ENCODE peak calls at places on chromosomes 6 and 20, in four cellular contexts. U, I, S and Q are unnamed samples.

GRCh38 chr6:169985121-169986015 is 233.9 kb downstream of the ERMARD start:
- DNase-seq in U (no peak), I (no peak), S (no peak), Q (no peak)

GRCh38 chr6:16129623-16130243 is 847 bp downstream of the MYLIP start:
- DNase-seq in U (no peak), I (peak; percentile 5), S (no peak), Q (no peak)

GRCh38 chr6:89310929-89311328 is 4.2 kb downstream of the GABRR2 start:
- DNase-seq in U (no peak), I (no peak), S (no peak), Q (peak; percentile 49)

GRCh38 chr6:27591660-27592059 is 118.8 kb upstream of the ZNF184 start:
- DNase-seq in U (no peak), I (peak; percentile 52), S (no peak), Q (no peak)

GRCh38 chr6:137277971-137278602 is 58.9 kb upstream of the IFNGR1 start:
- DNase-seq in U (no peak), I (peak; percentile 84), S (no peak), Q (no peak)

GRCh38 chr20:57400262-57400701 is 9.1 kb downstream of the RBM38 start:
- DNase-seq in U (no peak), I (no peak), S (no peak), Q (no peak)

GRCh38 chr20:46705378-46705729 is 4.1 kb upstream of the SLC2A10 start:
- DNase-seq in U (no peak), I (peak; percentile 13), S (no peak), Q (no peak)

GRCh38 chr6:27894839-27895762 is 17.1 kb downstream of the OR2B2 start:
- DNase-seq in U (no peak), I (peak; percentile 88), S (peak; percentile 44), Q (no peak)

GRCh38 chr6:168084465-168085160 is 5.6 kb upstream of the FRMD1 start:
- DNase-seq in U (no peak), I (no peak), S (no peak), Q (no peak)

GRCh38 chr6:125858427-125859320 is 67.9 kb downstream of the NCOA7 start:
- DNase-seq in U (no peak), I (peak; percentile 80), S (no peak), Q (peak; percentile 51)

GRCh38 chr6:7261030-7261841 is 51.8 kb downstream of the SSR1 start:
- DNase-seq in U (peak; percentile 81), I (peak; percentile 80), S (peak; percentile 36), Q (peak; percentile 77)

GRCh38 chr6:136640132-136640915 is 90.1 kb upstream of the MAP7 start:
- DNase-seq in U (no peak), I (peak; percentile 82), S (no peak), Q (no peak)

GRCh38 chr6:3912366-3913076 is 63.3 kb downstream of the FAM50B start:
- DNase-seq in U (no peak), I (peak; percentile 14), S (no peak), Q (no peak)

GRCh38 chr6:121223212-121223611 is 111.1 kb downstream of the TBC1D32 start:
- DNase-seq in U (no peak), I (no peak), S (no peak), Q (no peak)

GRCh38 chr6:71181565-71181964 is 107.0 kb upstream of the OGFRL1 start:
- DNase-seq in U (no peak), I (peak; percentile 87), S (no peak), Q (no peak)

GRCh38 chr6:70954750-70955149 is 2.1 kb downstream of the B3GAT2 start:
- DNase-seq in U (no peak), I (no peak), S (no peak), Q (no peak)

DNA sequence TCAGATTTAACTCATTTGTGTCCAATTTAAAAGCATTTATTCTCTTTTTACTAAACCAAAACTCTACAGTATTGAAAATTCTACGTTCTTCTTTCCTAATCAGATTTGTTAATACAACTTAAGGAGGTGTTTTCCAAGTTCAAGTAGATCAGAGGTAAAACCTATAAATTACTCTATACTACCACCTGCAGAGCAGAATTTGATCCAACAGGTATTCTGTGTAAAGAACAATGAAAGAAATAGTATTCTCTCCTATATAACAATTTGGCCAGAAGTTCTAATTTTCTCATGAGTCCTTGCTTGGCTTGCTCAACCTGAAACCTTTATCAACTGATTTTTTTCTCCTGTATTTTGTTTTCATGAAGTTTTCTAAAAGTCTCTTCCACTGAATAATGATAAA is 28.5 kb upstream of the DST start:
- DNase-seq in U (no peak), I (no peak), S (no peak), Q (no peak)
- TF ChIP-seq CTCF in U (no peak), I (no peak), S (no peak), Q (peak; percentile 10)

GRCh38 chr20:16729565-16730460 is at the start of gene SNRPB2:
- DNase-seq in U (peak; percentile 75), I (peak; percentile 95), S (peak; percentile 76), Q (peak; percentile 28)
- TF ChIP-seq CTCF in U (peak; percentile 22), I (no peak), S (no peak), Q (no peak)

GRCh38 chr6:32116674-32117073 is 7.5 kb upstream of the TNXB start:
- DNase-seq in U (no peak), I (no peak), S (no peak), Q (no peak)
- TF ChIP-seq CTCF in U (peak; percentile 45), I (peak; percentile 49), S (no peak), Q (peak; percentile 43)

DNA sequence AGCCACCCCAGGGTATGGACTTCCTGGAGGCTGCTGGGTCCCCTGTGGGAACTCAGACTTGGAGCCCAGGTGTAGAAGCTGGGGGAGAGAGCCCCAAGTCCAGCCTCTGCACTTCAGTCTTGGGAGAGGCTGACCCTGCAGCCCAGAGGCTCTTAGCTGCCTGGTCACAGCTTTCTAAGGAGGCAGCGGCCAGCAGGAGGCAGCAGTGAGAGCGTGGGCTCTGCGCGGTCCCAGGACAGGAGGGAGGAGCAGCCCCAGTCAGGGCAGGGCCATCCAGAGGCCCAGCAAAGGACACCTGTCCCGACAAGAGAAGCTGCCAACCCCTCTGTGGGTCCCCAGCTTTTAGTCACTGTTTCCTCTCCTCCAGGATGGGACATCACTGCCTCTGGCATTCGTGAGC is 9.4 kb downstream of the TREML2 start:
- DNase-seq in U (no peak), I (no peak), S (no peak), Q (no peak)
- TF ChIP-seq CTCF in U (peak; percentile 58), I (peak; percentile 31), S (no peak), Q (peak; percentile 26)

GRCh38 chr6:130366011-130366963 is at the start of gene TMEM200A:
- DNase-seq in U (peak; percentile 60), I (peak; percentile 51), S (no peak), Q (no peak)
- TF ChIP-seq CTCF in U (peak; percentile 55), I (peak; percentile 43), S (no peak), Q (no peak)

DNA sequence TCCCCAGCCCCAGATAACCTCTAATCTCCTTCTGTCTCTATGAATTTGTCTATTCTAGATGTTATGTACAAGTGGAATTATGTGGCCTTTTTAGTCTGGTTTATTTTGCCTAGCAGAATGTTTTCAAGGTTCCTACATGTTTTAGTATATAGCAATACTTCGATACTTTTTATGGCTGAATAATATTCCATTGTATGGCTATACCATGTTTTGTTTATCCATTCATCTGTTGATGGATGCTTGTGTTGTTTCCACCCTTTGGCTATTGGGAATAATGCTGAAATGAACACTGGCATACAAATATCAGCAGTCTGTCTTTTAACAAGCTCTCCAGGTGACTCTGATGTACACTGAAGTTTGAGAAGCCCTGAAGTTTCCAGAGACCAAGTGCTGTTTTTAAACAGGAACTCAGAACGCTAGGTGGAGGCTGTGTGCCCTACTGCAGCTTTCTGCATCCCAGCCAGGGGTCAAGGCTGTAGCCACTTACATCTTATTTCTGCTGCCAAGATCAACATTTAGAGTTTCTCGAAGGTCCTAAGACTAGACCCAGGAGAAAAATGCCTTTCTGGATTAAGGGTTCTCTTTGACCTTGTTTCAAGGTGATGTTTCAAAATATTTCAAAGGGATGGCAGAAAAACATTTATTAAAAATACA is 123.0 kb downstream of the SOBP start:
- DNase-seq in U (no peak), I (no peak), S (no peak), Q (no peak)
- TF ChIP-seq CTCF in U (no peak), I (no peak), S (no peak), Q (no peak)

DNA sequence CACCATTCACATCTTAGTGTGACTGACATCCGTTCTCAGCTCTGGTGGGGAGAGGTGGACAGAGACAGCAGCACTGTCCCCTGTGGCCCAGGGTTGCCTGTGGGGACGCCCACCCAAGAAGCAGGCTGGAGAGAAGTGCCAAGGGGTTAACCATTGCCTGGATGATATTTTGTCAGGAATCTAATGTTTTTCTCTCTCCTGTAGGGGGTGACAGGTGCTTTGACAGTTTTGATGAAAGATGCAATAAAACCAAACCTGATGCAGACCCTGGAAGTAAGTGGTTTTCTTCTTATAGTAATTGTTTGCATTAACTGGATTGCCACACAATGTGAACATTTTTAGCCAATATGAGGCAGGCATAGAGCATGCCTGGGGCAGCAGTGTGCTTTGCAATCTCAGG is 99.3 kb downstream of the MTHFD1L start:
- DNase-seq in U (no peak), I (no peak), S (no peak), Q (no peak)
- TF ChIP-seq CTCF in U (no peak), I (no peak), S (no peak), Q (no peak)

DNA sequence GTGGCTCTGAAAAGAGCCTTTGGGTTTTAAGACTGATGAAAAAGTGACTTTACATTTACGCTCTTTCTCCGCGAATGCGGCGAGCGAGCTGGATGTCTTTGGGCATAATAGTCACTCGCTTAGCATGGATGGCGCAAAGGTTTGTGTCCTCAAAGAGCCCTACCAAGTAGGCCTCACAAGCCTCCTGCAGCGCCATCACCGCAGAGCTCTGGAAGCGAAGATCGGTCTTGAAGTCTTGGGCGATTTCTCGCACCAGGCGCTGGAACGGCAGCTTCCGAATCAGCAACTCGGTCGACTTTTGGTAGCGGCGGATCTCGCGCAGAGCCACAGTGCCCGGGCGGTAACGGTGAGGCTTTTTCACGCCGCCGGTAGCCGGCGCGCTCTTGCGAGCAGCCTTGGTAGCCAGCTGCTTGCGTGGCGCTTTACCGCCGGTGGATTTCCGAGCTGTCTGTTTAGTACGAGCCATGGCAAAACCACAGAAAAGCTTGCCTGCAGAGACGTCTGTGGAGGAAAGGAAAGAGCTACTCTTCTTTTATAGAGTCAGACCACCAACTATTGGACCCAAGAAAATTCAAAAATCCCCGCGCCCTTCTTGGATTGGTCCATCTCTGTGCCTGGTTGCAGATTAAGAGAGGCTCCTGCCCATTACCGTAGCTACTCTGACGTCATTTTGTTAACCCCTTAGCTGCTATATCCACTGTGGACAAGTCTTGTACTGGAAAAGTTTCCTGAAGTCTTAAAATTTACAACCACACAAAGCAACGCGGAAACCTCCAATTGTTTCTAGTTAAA is 55.4 kb upstream of the HFE start:
- DNase-seq in U (peak; percentile 72), I (peak; percentile 97), S (peak; percentile 55), Q (peak; percentile 76)
- TF ChIP-seq CTCF in U (peak; percentile 25), I (peak; percentile 15), S (no peak), Q (no peak)

GRCh38 chr6:142301421-142302391 is at the start of gene ADGRG6:
- DNase-seq in U (peak; percentile 64), I (peak; percentile 28), S (peak; percentile 16), Q (no peak)
- TF ChIP-seq CTCF in U (peak; percentile 43), I (peak; percentile 7), S (no peak), Q (peak; percentile 14)

DNA sequence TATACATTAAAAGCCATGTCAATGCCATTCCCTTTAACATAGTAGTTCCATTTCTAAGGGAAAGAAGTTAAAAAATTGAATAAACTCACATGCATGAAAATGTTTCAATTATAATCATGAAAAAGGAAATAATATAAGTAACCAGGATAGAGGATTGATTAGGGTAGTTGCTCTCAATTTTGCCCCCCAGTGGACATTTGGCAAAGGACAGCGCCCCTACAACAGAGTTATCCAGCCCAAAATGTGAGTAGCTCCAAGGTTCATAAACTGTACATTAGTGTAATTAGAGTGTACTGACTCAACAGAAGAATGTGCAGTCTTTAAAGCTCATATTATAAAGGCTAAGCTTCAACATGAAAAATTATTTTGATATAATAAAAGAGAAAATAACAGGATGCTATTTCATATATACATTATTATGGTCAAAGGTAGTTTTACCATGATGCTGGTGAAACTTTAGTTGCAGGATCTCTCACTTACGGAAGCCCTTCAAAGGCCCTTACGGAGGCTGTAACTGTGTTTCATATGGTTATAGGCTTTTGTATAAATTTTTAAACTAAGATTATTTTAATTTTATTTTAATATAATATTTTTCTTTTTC is 403.4 kb downstream of the PLCB1 start:
- DNase-seq in U (no peak), I (no peak), S (no peak), Q (no peak)
- TF ChIP-seq CTCF in U (peak; percentile 67), I (peak; percentile 47), S (no peak), Q (peak; percentile 45)